ENCODE peak calls at places on chromosomes 5 and 9, in five cellular contexts. One of them, this sample, is unnamed.
A peak's percentile ranks its signal among the peaks of the same experiment; 100 is the strongest.

GRCh38 chr5:139571966-139572365 is 10.8 kb downstream of the UBE2D2 start:
- DNase-seq in PC-3: no peak
- DNase-seq in lung: no peak
- DNase-seq in GM23338: no peak
- DNase-seq in cardiac muscle cell: no peak
- DNase-seq in this sample: no peak

GRCh38 chr9:8960254-8960653 is 1160.7 kb upstream of the DMAC1 start:
- DNase-seq in PC-3: no peak
- DNase-seq in GM23338: no peak
- DNase-seq in cardiac muscle cell: no peak
- DNase-seq in lung: no peak
- DNase-seq in this sample: no peak

GRCh38 chr9:96491079-96491879 is 41.3 kb downstream of the HABP4 start:
- DNase-seq in cardiac muscle cell: peak; percentile 67
- DNase-seq in PC-3: no peak
- DNase-seq in lung: no peak
- DNase-seq in GM23338: no peak
- DNase-seq in this sample: no peak

GRCh38 chr5:150297236-150297890 is 5.3 kb downstream of the ARSI start:
- DNase-seq in lung: no peak
- DNase-seq in GM23338: no peak
- DNase-seq in cardiac muscle cell: no peak
- DNase-seq in PC-3: no peak
- DNase-seq in this sample: no peak

GRCh38 chr5:173458819-173459218 is 130.6 kb upstream of the STC2 start:
- DNase-seq in PC-3: peak; percentile 55
- DNase-seq in cardiac muscle cell: peak; percentile 82
- DNase-seq in GM23338: no peak
- DNase-seq in lung: no peak
- DNase-seq in this sample: no peak

GRCh38 chr5:152634596-152634995 is 229.5 kb upstream of the NMUR2 start:
- DNase-seq in cardiac muscle cell: no peak
- DNase-seq in GM23338: peak; percentile 51
- DNase-seq in PC-3: no peak
- DNase-seq in lung: no peak
- DNase-seq in this sample: no peak

GRCh38 chr9:84366683-84367082 is 26.1 kb upstream of the SLC28A3 start:
- DNase-seq in cardiac muscle cell: no peak
- DNase-seq in lung: no peak
- DNase-seq in GM23338: no peak
- DNase-seq in PC-3: no peak
- DNase-seq in this sample: no peak

GRCh38 chr5:126920291-126920690 is 110.1 kb downstream of the MARCHF3 start:
- DNase-seq in lung: no peak
- DNase-seq in PC-3: no peak
- DNase-seq in cardiac muscle cell: peak; percentile 74
- DNase-seq in GM23338: no peak
- DNase-seq in this sample: no peak

GRCh38 chr5:65790371-65791163 is 68.6 kb downstream of the NLN start:
- DNase-seq in PC-3: no peak
- DNase-seq in lung: no peak
- DNase-seq in cardiac muscle cell: no peak
- DNase-seq in GM23338: no peak
- DNase-seq in this sample: no peak

GRCh38 chr5:121396716-121397115 is 455.0 kb upstream of the FTMT start:
- DNase-seq in GM23338: no peak
- DNase-seq in lung: no peak
- DNase-seq in PC-3: peak; percentile 14
- DNase-seq in cardiac muscle cell: no peak
- DNase-seq in this sample: no peak

GRCh38 chr5:41414598-41414997 is 95.8 kb downstream of the PLCXD3 start:
- DNase-seq in cardiac muscle cell: peak; percentile 94
- DNase-seq in lung: no peak
- DNase-seq in PC-3: peak; percentile 98
- DNase-seq in GM23338: no peak
- DNase-seq in this sample: peak; percentile 73

GRCh38 chr9:84781431-84781830 is 111.9 kb downstream of the NTRK2 start:
- DNase-seq in GM23338: peak; percentile 65
- DNase-seq in lung: no peak
- DNase-seq in cardiac muscle cell: peak; percentile 16
- DNase-seq in PC-3: peak; percentile 31
- DNase-seq in this sample: no peak

GRCh38 chr9:111431684-111432083 is 52.5 kb downstream of the ECPAS start:
- DNase-seq in lung: no peak
- DNase-seq in PC-3: no peak
- DNase-seq in cardiac muscle cell: peak; percentile 29
- DNase-seq in GM23338: no peak
- DNase-seq in this sample: no peak

GRCh38 chr5:32098806-32099435 is 75.2 kb downstream of the GOLPH3 start:
- DNase-seq in PC-3: no peak
- DNase-seq in cardiac muscle cell: peak; percentile 45
- DNase-seq in GM23338: no peak
- DNase-seq in lung: no peak
- DNase-seq in this sample: no peak

GRCh38 chr5:78566747-78567449 is 81.7 kb downstream of the LHFPL2 start:
- DNase-seq in cardiac muscle cell: peak; percentile 57
- DNase-seq in PC-3: peak; percentile 23
- DNase-seq in GM23338: no peak
- DNase-seq in lung: no peak
- DNase-seq in this sample: no peak

GRCh38 chr9:71145179-71145578 is 23.8 kb upstream of the TRPM3 start:
- DNase-seq in lung: no peak
- DNase-seq in GM23338: no peak
- DNase-seq in cardiac muscle cell: peak; percentile 93
- DNase-seq in PC-3: no peak
- DNase-seq in this sample: no peak

GRCh38 chr5:94361832-94362754 is 256.3 kb downstream of the KIAA0825 start:
- DNase-seq in PC-3: peak; percentile 31
- DNase-seq in cardiac muscle cell: no peak
- DNase-seq in GM23338: peak; percentile 92
- DNase-seq in lung: no peak
- DNase-seq in this sample: peak; percentile 36

GRCh38 chr9:124363326-124364096 is 51.7 kb downstream of the PSMB7 start:
- DNase-seq in GM23338: no peak
- DNase-seq in lung: no peak
- DNase-seq in cardiac muscle cell: no peak
- DNase-seq in PC-3: no peak
- DNase-seq in this sample: no peak

GRCh38 chr9:117088140-117088539 is 326.7 kb downstream of the ASTN2 start:
- DNase-seq in GM23338: no peak
- DNase-seq in PC-3: no peak
- DNase-seq in cardiac muscle cell: no peak
- DNase-seq in lung: no peak
- DNase-seq in this sample: no peak

GRCh38 chr5:3027185-3027865 is 275.8 kb upstream of the IRX2 start:
- DNase-seq in PC-3: no peak
- DNase-seq in cardiac muscle cell: no peak
- DNase-seq in lung: no peak
- DNase-seq in GM23338: no peak
- DNase-seq in this sample: no peak

GRCh38 chr5:60487885-60488425 is 212.0 kb downstream of the DEPDC1B start:
- DNase-seq in cardiac muscle cell: no peak
- DNase-seq in GM23338: no peak
- DNase-seq in lung: no peak
- DNase-seq in PC-3: peak; percentile 35
- DNase-seq in this sample: peak; percentile 55

GRCh38 chr5:159105318-159106053 is 5.8 kb upstream of the EBF1 start:
- DNase-seq in cardiac muscle cell: no peak
- DNase-seq in PC-3: no peak
- DNase-seq in GM23338: peak; percentile 68
- DNase-seq in lung: no peak
- DNase-seq in this sample: no peak

GRCh38 chr5:1172670-1173404 is 28.6 kb upstream of the SLC6A19 start:
- DNase-seq in cardiac muscle cell: no peak
- DNase-seq in lung: no peak
- DNase-seq in GM23338: no peak
- DNase-seq in PC-3: no peak
- DNase-seq in this sample: no peak

GRCh38 chr9:122338536-122338935 is 32.3 kb upstream of the PTGS1 start:
- DNase-seq in PC-3: no peak
- DNase-seq in lung: no peak
- DNase-seq in GM23338: no peak
- DNase-seq in cardiac muscle cell: no peak
- DNase-seq in this sample: no peak

GRCh38 chr5:33379757-33380156 is 61.0 kb upstream of the TARS1 start:
- DNase-seq in PC-3: peak; percentile 58
- DNase-seq in cardiac muscle cell: peak; percentile 69
- DNase-seq in lung: no peak
- DNase-seq in GM23338: peak; percentile 93
- DNase-seq in this sample: no peak

GRCh38 chr5:1471997-1472963 is 27.0 kb upstream of the SLC6A3 start:
- DNase-seq in cardiac muscle cell: no peak
- DNase-seq in PC-3: no peak
- DNase-seq in lung: no peak
- DNase-seq in GM23338: no peak
- DNase-seq in this sample: no peak

GRCh38 chr5:68848086-68848485 is 245.7 kb upstream of the SLC30A5 start:
- DNase-seq in PC-3: peak; percentile 73
- DNase-seq in cardiac muscle cell: no peak
- DNase-seq in GM23338: no peak
- DNase-seq in lung: no peak
- DNase-seq in this sample: peak; percentile 12

GRCh38 chr5:172356527-172356926 is 73.0 kb upstream of the UBTD2 start:
- DNase-seq in cardiac muscle cell: no peak
- DNase-seq in lung: no peak
- DNase-seq in PC-3: no peak
- DNase-seq in GM23338: no peak
- DNase-seq in this sample: no peak

GRCh38 chr5:148740966-148741742 is 85.3 kb upstream of the ADRB2 start:
- DNase-seq in PC-3: peak; percentile 96
- DNase-seq in cardiac muscle cell: peak; percentile 76
- DNase-seq in GM23338: peak; percentile 56
- DNase-seq in lung: no peak
- DNase-seq in this sample: no peak

DNA sequence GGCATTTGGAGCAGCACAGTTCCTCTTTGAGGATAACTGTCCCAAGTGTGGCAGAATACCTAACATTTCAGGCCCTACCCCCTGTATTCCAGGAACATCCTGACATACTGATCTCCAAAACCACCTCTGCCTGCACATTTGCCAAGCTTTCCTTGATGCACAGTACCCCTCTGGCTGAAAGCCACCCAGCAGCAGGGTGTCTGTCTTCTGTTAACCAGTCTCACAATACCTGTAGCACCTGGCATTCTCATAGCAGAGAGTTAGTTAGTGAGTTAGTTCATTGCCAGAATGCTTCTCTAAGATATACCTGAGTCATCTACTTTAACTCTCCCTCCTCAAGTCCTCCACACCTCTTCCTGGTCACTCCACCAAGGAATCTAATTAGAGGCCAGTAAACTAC is 46.1 kb upstream of the IL7R start:
- DNase-seq in PC-3: peak; percentile 22
- DNase-seq in GM23338: no peak
- DNase-seq in cardiac muscle cell: no peak
- DNase-seq in lung: no peak
- DNase-seq in this sample: no peak
- H3K27ac ChIP-seq in PC-3: no peak overlapping the region
- H3K27ac ChIP-seq in GM23338: no peak overlapping the region
- H3K27ac ChIP-seq in cardiac muscle cell: no peak overlapping the region
- H3K27ac ChIP-seq in lung: no peak overlapping the region
- H3K27ac ChIP-seq in this sample: no peak overlapping the region

GRCh38 chr5:130321931-130322330 is 417.7 kb downstream of the CHSY3 start:
- DNase-seq in lung: no peak
- DNase-seq in GM23338: no peak
- DNase-seq in cardiac muscle cell: no peak
- DNase-seq in PC-3: no peak
- DNase-seq in this sample: no peak

GRCh38 chr5:130324953-130325671 is 420.8 kb downstream of the CHSY3 start:
- DNase-seq in lung: no peak
- DNase-seq in GM23338: no peak
- DNase-seq in PC-3: no peak
- DNase-seq in cardiac muscle cell: no peak
- DNase-seq in this sample: no peak

DNA sequence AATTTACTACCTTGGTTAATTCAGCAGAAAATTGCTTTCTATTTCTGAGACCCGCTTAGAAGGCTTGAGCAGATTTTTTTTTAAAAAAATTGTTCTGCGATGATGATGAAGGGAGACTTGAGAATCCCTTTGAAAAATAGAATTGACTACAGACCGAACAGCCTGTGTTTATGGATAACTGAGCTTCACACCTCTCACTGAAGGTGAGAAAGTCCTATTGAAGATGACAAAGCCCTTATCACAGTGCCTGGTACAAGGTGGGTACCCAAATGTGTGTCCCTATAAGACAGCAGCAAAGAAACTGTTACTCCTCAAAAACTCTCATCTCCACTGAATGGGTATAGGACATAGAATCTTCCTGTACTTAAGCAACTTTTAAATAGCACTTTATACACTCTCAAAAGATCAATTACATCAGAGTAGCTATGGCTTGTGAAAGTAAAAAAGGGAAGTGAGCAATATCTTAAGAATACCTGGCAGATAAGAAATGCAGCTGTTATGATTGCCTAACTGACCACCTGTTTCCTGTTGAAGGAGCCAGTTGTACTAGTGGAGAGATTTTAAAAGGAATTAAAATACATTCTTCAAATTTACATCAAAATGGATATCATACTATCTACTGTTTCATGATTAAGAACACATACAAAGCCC is 419.7 kb downstream of the CHSY3 start:
- DNase-seq in lung: no peak
- DNase-seq in GM23338: no peak
- DNase-seq in cardiac muscle cell: peak; percentile 79
- DNase-seq in PC-3: peak; percentile 50
- DNase-seq in this sample: peak; percentile 31
- H3K27ac ChIP-seq in lung: no peak overlapping the region
- H3K27ac ChIP-seq in GM23338: no peak overlapping the region
- H3K27ac ChIP-seq in cardiac muscle cell: no peak overlapping the region
- H3K27ac ChIP-seq in PC-3: no peak overlapping the region
- H3K27ac ChIP-seq in this sample: peak overlapping the region; percentile 76

GRCh38 chr9:77598510-77598909 is 49.6 kb downstream of the GNA14 start:
- DNase-seq in cardiac muscle cell: peak; percentile 90
- DNase-seq in PC-3: no peak
- DNase-seq in GM23338: no peak
- DNase-seq in lung: peak; percentile 33
- DNase-seq in this sample: no peak

GRCh38 chr9:77594963-77595362 is 53.2 kb downstream of the GNA14 start:
- DNase-seq in GM23338: no peak
- DNase-seq in PC-3: no peak
- DNase-seq in lung: no peak
- DNase-seq in cardiac muscle cell: peak; percentile 38
- DNase-seq in this sample: no peak

GRCh38 chr9:77597057-77597456 is 51.1 kb downstream of the GNA14 start:
- DNase-seq in PC-3: no peak
- DNase-seq in lung: no peak
- DNase-seq in GM23338: no peak
- DNase-seq in cardiac muscle cell: peak; percentile 78
- DNase-seq in this sample: no peak

GRCh38 chr9:77593528-77593927 is 54.6 kb downstream of the GNA14 start:
- DNase-seq in lung: no peak
- DNase-seq in PC-3: no peak
- DNase-seq in cardiac muscle cell: no peak
- DNase-seq in GM23338: no peak
- DNase-seq in this sample: no peak

GRCh38 chr9:77595426-77596051 is 52.6 kb downstream of the GNA14 start:
- DNase-seq in PC-3: no peak
- DNase-seq in cardiac muscle cell: peak; percentile 82
- DNase-seq in lung: no peak
- DNase-seq in GM23338: no peak
- DNase-seq in this sample: no peak
- H3K27ac ChIP-seq in PC-3: no peak overlapping the region
- H3K27ac ChIP-seq in cardiac muscle cell: no peak overlapping the region
- H3K27ac ChIP-seq in lung: no peak overlapping the region
- H3K27ac ChIP-seq in GM23338: no peak overlapping the region
- H3K27ac ChIP-seq in this sample: no peak overlapping the region

GRCh38 chr9:130172161-130172857 is at the start of gene NCS1:
- DNase-seq in lung: peak; percentile 65
- DNase-seq in GM23338: peak; percentile 70
- DNase-seq in PC-3: peak; percentile 38
- DNase-seq in cardiac muscle cell: peak; percentile 82
- DNase-seq in this sample: no peak
- H3K27ac ChIP-seq in lung: no peak within 1 kb of the TSS
- H3K27ac ChIP-seq in GM23338: no peak within 1 kb of the TSS
- H3K27ac ChIP-seq in PC-3: no peak within 1 kb of the TSS
- H3K27ac ChIP-seq in cardiac muscle cell: no peak within 1 kb of the TSS
- H3K27ac ChIP-seq in this sample: peak within 1 kb of the TSS; percentile 18

This sample was measured in epithelial cell of prostate.